ENCODE peak calls at places on chromosomes 7 and 10, in six cellular contexts. N is kidney; V is mesenchymal stem cell; O is H9; H is adrenal gland; C is CD8-positive, alpha-beta memory T cell. T is an unnamed sample. For H3K4me1, the result is how much of the 10 kb centered on the place peaks cover.

GRCh38 chr7:30927040-30927439 is 15.4 kb downstream of the AQP1 start:
- DNase-seq in N (peak), V (no peak), O (no peak), H (no peak), C (no peak), T (no peak)

GRCh38 chr10:5524721-5525531 is at the start of gene CALML3:
- DNase-seq in N (no peak), V (no peak), O (no peak), H (no peak), C (no peak), T (no peak)

GRCh38 chr10:49265885-49266284 is 33.1 kb upstream of the C10orf71 start:
- DNase-seq in N (no peak), V (no peak), O (no peak), H (no peak), C (no peak), T (no peak)

GRCh38 chr10:4650572-4650971 is 175.4 kb upstream of the AKR1E2 start:
- DNase-seq in N (no peak), V (peak), O (no peak), H (no peak), C (no peak), T (peak)

GRCh38 chr7:103764887-103765286 is 224.6 kb downstream of the RELN start:
- DNase-seq in N (no peak), V (no peak), O (no peak), H (no peak), C (no peak), T (no peak)

GRCh38 chr10:45649296-45649695 is 23.3 kb downstream of the ZFAND4 start:
- DNase-seq in N (no peak), V (no peak), O (no peak), H (no peak), C (no peak), T (no peak)

GRCh38 chr10:16867990-16868389 is 50.8 kb upstream of the RSU1 start:
- DNase-seq in N (no peak), V (no peak), O (no peak), H (no peak), C (no peak), T (peak)

GRCh38 chr10:116598326-116598725 is 7.6 kb downstream of the PNLIPRP1 start:
- DNase-seq in N (no peak), V (no peak), O (no peak), H (no peak), C (no peak), T (no peak)

GRCh38 chr7:88401009-88401623 is 94.4 kb upstream of the STEAP4 start:
- DNase-seq in N (no peak), V (no peak), O (no peak), H (no peak), C (no peak), T (no peak)

GRCh38 chr7:107728276-107728675 is 15.7 kb upstream of the CBLL1 start:
- DNase-seq in N (no peak), V (no peak), O (no peak), H (no peak), C (no peak), T (peak)

GRCh38 chr10:91665842-91666241 is 33.0 kb upstream of the PPP1R3C start:
- DNase-seq in N (no peak), V (no peak), O (no peak), H (no peak), C (no peak), T (peak)

GRCh38 chr10:116771101-116771705 is 28.8 kb upstream of the HSPA12A start:
- DNase-seq in N (peak), V (peak), O (no peak), H (peak), C (no peak), T (peak)

GRCh38 chr10:72335394-72336258 is 19.1 kb downstream of the DNAJB12 start:
- DNase-seq in N (peak), V (peak), O (no peak), H (peak), C (peak), T (peak)

GRCh38 chr10:103828107-103828506 is 27.3 kb downstream of the SH3PXD2A start:
- DNase-seq in N (no peak), V (no peak), O (no peak), H (no peak), C (no peak), T (peak)

GRCh38 chr7:93890041-93890463 is 501 bp downstream of the TFPI2 start:
- DNase-seq in N (peak), V (peak), O (peak), H (peak), C (no peak), T (peak)

GRCh38 chr7:135753616-135754413 is 5.2 kb upstream of the FAM180A start:
- DNase-seq in N (no peak), V (no peak), O (peak), H (no peak), C (no peak), T (no peak)

GRCh38 chr7:18520450-18521235 is 25.1 kb downstream of the HDAC9 start:
- DNase-seq in N (no peak), V (peak), O (no peak), H (no peak), C (no peak), T (peak)

GRCh38 chr10:101301111-101301731 is 52.7 kb upstream of the BTRC start:
- DNase-seq in N (no peak), V (peak), O (peak), H (peak), C (no peak), T (peak)

GRCh38 chr7:45686441-45687184 is 112.4 kb downstream of the ADCY1 start:
- DNase-seq in N (no peak), V (no peak), O (no peak), H (no peak), C (no peak), T (no peak)

GRCh38 chr7:12458520-12459131 is 55.0 kb upstream of the VWDE start:
- DNase-seq in N (no peak), V (peak), O (no peak), H (no peak), C (no peak), T (peak)

GRCh38 chr7:94179466-94179865 is 175.3 kb upstream of the BET1 start:
- DNase-seq in N (no peak), V (no peak), O (no peak), H (no peak), C (no peak), T (peak)

DNA sequence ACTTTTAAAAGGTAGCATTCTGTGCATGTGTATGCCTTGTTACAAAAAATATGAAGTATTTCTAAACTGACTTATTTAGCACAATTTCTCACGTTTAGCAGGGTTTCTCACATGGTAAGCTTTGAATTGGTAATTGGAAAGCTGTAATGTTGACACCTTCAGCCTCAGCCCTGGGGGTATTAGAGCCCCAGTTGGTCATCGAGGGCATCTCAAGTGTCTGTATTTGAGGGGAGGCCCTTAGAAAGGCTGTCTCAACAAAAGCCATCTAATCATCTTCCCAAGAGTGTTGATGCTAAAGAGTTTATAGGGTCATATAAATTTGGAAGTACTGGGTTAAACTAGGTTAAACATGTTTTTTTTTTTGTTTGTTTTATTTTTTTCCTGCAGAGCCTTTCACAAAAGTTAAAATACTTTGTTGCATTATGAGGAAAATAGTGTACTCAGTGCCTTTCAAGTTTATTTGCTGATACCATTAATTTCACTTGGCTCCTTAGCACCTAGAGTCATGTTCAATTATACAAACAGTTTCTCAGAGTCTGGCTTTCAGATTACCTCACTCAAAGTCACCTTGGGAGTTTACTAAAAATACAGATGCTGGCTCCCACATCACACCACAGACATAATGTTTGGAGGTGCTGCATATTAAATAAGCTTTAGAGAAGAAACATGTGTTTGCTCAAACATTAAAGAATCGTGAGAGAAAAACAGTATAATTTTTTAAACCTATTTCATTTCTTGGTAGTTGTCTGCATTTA is 134.1 kb downstream of the CD36 start:
- DNase-seq in N (no peak), V (no peak), O (no peak), H (no peak), C (no peak), T (no peak)
- H3K4me1 ChIP-seq in N (under half), V (under half), O (under half), H (under half), C (under half), T (under half)

DNA sequence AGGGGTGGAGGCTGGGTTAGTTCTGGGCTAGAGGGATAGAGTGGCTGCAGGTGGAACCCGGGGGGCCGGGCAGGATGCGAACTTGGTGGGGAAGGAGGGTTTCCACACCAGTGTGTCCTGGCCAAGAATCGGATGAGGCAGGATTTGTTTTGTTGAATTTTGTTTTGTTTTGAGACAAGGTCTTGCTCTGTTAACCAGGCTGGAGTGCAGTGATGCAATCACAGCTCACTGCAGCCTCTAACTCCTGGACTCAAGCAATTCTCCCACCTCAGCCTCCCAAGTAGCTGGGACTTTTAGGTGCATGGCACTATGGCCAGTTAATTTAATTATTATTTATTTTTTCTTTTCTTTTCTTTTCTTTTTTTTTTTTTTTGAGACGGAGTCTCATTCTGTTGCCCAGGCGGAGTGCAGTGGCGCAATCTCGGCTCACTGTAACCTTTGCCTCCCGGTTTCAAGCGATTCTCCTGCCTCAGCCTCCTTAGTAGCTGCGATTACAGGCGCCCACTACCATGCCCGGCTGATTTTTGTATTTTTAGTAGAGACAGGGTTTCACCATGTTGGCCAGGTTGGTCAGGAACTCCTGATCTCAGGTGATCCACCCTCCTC is 13.0 kb upstream of the PPP1R35 start:
- DNase-seq in N (no peak), V (no peak), O (no peak), H (no peak), C (no peak), T (no peak)
- H3K4me1 ChIP-seq in N (under half), V (under half), O (under half), H (under half), C (under half), T (under half)

GRCh38 chr10:88902328-88902789 is 22.3 kb downstream of the STAMBPL1 start:
- DNase-seq in N (no peak), V (no peak), O (no peak), H (no peak), C (no peak), T (no peak)

GRCh38 chr10:88898727-88899126 is 18.7 kb downstream of the STAMBPL1 start:
- DNase-seq in N (no peak), V (no peak), O (no peak), H (no peak), C (no peak), T (no peak)

GRCh38 chr10:88899886-88900285 is 19.8 kb downstream of the STAMBPL1 start:
- DNase-seq in N (no peak), V (no peak), O (no peak), H (no peak), C (no peak), T (no peak)

GRCh38 chr10:88901610-88902327 is 21.7 kb downstream of the STAMBPL1 start:
- DNase-seq in N (no peak), V (peak), O (no peak), H (no peak), C (no peak), T (peak)

DNA sequence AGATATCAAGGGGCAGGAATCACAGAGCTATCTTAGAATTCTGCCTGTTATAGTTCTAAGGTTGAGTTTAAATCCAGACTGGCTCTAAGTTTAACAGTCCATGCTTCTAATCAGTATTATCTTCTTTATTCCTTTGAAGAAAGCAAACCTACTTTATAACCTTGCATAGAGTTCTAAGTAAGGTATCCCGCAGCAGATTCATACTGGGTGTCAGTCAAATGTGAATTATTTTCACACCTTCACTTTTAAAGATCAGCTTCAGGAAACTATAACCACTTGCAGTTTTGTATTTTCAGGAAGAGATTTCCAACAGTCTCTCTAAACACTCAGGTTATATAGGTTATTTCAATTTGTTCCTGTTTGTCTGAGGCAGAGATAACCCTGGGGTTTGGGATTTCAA is 21.2 kb downstream of the STAMBPL1 start:
- DNase-seq in N (no peak), V (no peak), O (no peak), H (no peak), C (no peak), T (no peak)
- H3K4me1 ChIP-seq in N (under half), V (under half), O (under half), H (under half), C (under half), T (under half)

DNA sequence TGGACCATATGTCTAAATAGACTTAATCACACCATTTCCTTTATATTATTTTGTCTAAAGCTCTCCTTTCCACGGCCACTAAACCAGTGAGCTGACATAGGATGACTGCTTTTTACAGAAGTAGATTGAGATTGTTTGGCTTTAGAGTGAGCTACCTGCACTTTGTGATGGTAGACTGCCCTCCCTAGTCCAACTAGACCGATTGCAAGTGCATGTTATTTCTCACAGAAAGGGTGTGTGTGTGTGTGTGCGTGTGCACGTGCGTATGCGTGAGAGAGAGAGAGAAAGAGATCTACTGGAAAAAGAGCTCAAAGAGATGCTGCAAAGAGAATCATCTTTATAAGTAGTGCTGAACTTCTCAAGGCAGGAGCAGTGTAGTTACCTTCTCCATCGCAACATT is 60.7 kb downstream of the VCL start:
- DNase-seq in N (no peak), V (peak), O (no peak), H (no peak), C (no peak), T (no peak)
- H3K4me1 ChIP-seq in N (under half), V (under half), O (under half), H (under half), C (under half), T (under half)

GRCh38 chr7:150975536-150976285 is 2.4 kb downstream of the KCNH2 start:
- DNase-seq in N (no peak), V (no peak), O (no peak), H (no peak), C (no peak), T (no peak)

GRCh38 chr7:150972746-150973145 is 5.4 kb downstream of the KCNH2 start:
- DNase-seq in N (no peak), V (no peak), O (no peak), H (no peak), C (no peak), T (no peak)

GRCh38 chr7:150974468-150975391 is 3.4 kb downstream of the KCNH2 start:
- DNase-seq in N (no peak), V (peak), O (peak), H (no peak), C (peak), T (no peak)

GRCh38 chr7:150972094-150972493 is 6.0 kb downstream of the KCNH2 start:
- DNase-seq in N (no peak), V (no peak), O (no peak), H (no peak), C (no peak), T (peak)

GRCh38 chr7:150973571-150974451 is 4.3 kb downstream of the KCNH2 start:
- DNase-seq in N (no peak), V (no peak), O (peak), H (no peak), C (no peak), T (no peak)
- H3K4me1 ChIP-seq in N (under half), V (under half), O (under half), H (under half), C (under half), T (under half)

GRCh38 chr10:74310652-74311257 is 159.7 kb downstream of the ADK start:
- DNase-seq in N (no peak), V (no peak), O (no peak), H (no peak), C (no peak), T (no peak)
- H3K4me1 ChIP-seq in N (under half), V (under half), O (under half), H (under half), C (under half), T (under half)

GRCh38 chr10:87605656-87606308 is 53.9 kb upstream of the PAPSS2 start:
- DNase-seq in N (no peak), V (peak), O (no peak), H (no peak), C (no peak), T (peak)
- H3K4me1 ChIP-seq in N (under half), V (under half), O (under half), H (under half), C (under half), T (under half)

GRCh38 chr10:114168450-114169009 is 5.5 kb downstream of the CCDC186 start:
- DNase-seq in N (no peak), V (no peak), O (no peak), H (no peak), C (no peak), T (no peak)
- H3K4me1 ChIP-seq in N (under half), V (under half), O (under half), H (under half), C (under half), T (under half)